ENCODE peak calls at places on chromosomes 3 and 15, in six cellular contexts. S is suprapubic skin, N is choroid plexus epithelial cell, O is tibial artery, E is A549, Q is OCI-LY7. L is an unnamed sample.

GRCh38 chr3:115062412-115062956 is 84.6 kb downstream of the ZBTB20 start:
- DNase-seq in S (no peak), N (peak), O (no peak), E (no peak), Q (no peak), L (no peak)

GRCh38 chr3:13537926-13538325 is 11.0 kb upstream of the FBLN2 start:
- DNase-seq in S (peak), N (peak), O (peak), E (peak), Q (no peak), L (no peak)

GRCh38 chr3:134312873-134313838 is 61.1 kb downstream of the AMOTL2 start:
- DNase-seq in S (peak), N (peak), O (peak), E (peak), Q (no peak), L (no peak)

GRCh38 chr15:52532427-52532826 is 3.7 kb upstream of the MYO5A start:
- DNase-seq in S (no peak), N (no peak), O (no peak), E (no peak), Q (no peak), L (no peak)

GRCh38 chr3:48625600-48625999 is 4.0 kb upstream of the TMEM89 start:
- DNase-seq in S (no peak), N (no peak), O (no peak), E (no peak), Q (no peak), L (no peak)

GRCh38 chr3:55343486-55344357 is 143.4 kb downstream of the WNT5A start:
- DNase-seq in S (no peak), N (peak), O (no peak), E (no peak), Q (no peak), L (no peak)

GRCh38 chr3:146092230-146092629 is 68.8 kb downstream of the PLOD2 start:
- DNase-seq in S (no peak), N (peak), O (no peak), E (no peak), Q (no peak), L (no peak)

GRCh38 chr3:134836921-134837320 is 41.9 kb downstream of the EPHB1 start:
- DNase-seq in S (no peak), N (no peak), O (no peak), E (no peak), Q (no peak), L (no peak)

GRCh38 chr3:33236005-33236404 is 17.4 kb upstream of the SUSD5 start:
- DNase-seq in S (no peak), N (no peak), O (no peak), E (no peak), Q (no peak), L (no peak)

GRCh38 chr3:112097378-112097777 is 11.2 kb downstream of the C3orf52 start:
- DNase-seq in S (no peak), N (peak), O (no peak), E (peak), Q (no peak), L (peak)

GRCh38 chr15:64024172-64025050 is 21.9 kb downstream of the DAPK2 start:
- DNase-seq in S (no peak), N (peak), O (no peak), E (peak), Q (peak), L (peak)

GRCh38 chr15:59436774-59437472 is 1.1 kb upstream of the FAM81A start:
- DNase-seq in S (no peak), N (peak), O (no peak), E (no peak), Q (peak), L (peak)

GRCh38 chr3:168061332-168061996 is 34.3 kb downstream of the GOLIM4 start:
- DNase-seq in S (no peak), N (no peak), O (no peak), E (no peak), Q (peak), L (peak)
- TF ChIP-seq CTCF in S (no peak), N (peak), O (no peak), E (no peak), Q (peak), L (no peak)

DNA sequence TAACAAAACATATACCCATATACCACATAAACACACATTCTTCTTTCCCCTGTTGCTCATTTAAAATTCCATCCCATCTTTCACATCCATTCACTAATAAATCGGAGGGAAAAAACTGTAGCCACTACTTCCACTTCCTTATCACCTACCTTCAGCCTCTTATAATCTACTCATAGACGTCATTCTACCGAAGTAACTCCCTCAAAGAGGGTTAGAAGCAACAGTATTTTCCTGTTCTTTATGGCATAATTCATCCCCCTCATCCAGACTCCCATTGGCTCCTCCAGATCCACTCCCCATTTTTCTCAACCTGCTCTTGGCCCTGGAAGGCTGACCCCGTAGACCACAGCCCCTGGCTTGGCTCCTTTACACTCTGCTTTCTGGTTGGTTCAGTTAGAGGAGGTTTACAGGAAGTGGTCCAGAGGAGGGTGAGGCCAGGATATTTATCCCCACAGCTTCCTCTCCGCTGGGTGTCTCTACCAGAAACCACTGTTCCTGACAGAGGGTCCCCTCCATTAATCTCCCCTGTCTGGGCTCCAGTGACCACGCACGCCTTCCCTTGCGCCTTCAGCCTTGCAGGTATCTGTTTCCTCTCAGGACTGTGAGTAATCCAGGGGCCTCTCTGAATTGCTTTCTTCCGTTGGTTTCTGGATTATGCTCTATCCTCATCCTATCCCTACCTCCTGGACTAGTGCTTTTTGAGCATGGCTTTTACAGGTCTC is 46.2 kb downstream of the FMN1 start:
- DNase-seq in S (no peak), N (no peak), O (no peak), E (no peak), Q (no peak), L (no peak)
- H3K4me3 ChIP-seq in S (no peak), N (no peak), O (no peak), E (no peak), Q (no peak), L (no peak)

DNA sequence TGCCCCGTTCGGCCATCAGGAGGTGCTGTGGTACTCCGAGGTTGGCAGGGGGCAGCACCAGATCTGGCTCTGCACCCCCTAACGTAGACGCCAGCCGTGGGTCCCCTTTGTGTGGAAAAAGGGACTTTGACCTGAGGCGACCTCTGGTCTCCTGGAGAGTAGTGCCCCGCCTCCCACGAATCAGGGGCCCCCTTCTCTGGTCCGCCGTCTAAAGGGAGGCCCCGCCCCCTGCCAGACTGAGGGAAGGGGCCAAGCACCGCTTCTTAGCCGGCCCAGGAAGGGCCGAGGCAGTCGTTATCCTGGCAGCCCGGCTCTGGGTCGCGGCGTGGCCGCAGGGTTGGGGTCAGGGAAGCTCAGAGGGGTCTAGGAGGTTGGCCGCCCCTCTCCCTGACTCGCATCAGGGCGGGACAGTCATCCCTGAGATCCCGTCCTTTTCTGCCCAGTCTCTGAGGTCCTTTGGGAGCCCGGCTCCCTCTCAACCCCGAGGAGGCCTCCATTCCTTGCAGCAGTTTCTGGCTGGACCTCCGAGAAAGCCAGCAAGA is 630 bp downstream of the HYAL2 start:
- DNase-seq in S (peak), N (no peak), O (no peak), E (no peak), Q (no peak), L (no peak)
- TF ChIP-seq CTCF in S (peak), N (peak), O (no peak), E (peak), Q (peak), L (peak)

GRCh38 chr3:192409203-192409837 is 318.0 kb downstream of the FGF12 start:
- DNase-seq in S (no peak), N (no peak), O (peak), E (peak), Q (no peak), L (peak)
- H3K4me3 ChIP-seq in S (peak), N (peak), O (peak), E (peak), Q (no peak), L (no peak)

GRCh38 chr3:99013794-99014315 is 112.4 kb upstream of the DCBLD2 start:
- DNase-seq in S (no peak), N (no peak), O (no peak), E (no peak), Q (no peak), L (no peak)

GRCh38 chr3:99012051-99012450 is 110.6 kb upstream of the DCBLD2 start:
- DNase-seq in S (no peak), N (peak), O (peak), E (no peak), Q (peak), L (peak)

GRCh38 chr3:99016452-99016851 is 115.0 kb upstream of the DCBLD2 start:
- DNase-seq in S (no peak), N (no peak), O (no peak), E (no peak), Q (no peak), L (no peak)

GRCh38 chr3:99009851-99010250 is 108.4 kb upstream of the DCBLD2 start:
- DNase-seq in S (no peak), N (no peak), O (no peak), E (no peak), Q (no peak), L (no peak)

DNA sequence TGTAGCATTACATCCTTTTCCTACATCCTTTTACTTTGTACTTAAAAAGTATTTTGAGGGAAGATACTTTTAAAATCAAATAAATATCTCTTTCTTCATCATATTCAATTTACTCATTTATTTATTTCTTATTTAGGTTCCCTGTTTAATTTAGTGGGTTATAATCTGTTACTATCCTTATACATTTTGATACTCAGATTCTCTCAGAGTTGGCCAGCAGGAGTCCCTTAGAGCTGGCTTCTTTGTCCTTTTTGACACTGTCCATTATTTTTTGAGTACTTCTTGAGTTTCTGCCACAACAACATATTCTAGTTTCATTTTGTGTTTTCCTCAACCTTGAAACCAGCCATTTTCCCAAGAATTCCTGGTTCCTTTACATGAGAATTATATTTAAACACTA is 111.6 kb upstream of the DCBLD2 start:
- DNase-seq in S (no peak), N (no peak), O (no peak), E (no peak), Q (peak), L (no peak)
- TF ChIP-seq CTCF in S (no peak), N (peak), O (no peak), E (no peak), Q (peak), L (no peak)

DNA sequence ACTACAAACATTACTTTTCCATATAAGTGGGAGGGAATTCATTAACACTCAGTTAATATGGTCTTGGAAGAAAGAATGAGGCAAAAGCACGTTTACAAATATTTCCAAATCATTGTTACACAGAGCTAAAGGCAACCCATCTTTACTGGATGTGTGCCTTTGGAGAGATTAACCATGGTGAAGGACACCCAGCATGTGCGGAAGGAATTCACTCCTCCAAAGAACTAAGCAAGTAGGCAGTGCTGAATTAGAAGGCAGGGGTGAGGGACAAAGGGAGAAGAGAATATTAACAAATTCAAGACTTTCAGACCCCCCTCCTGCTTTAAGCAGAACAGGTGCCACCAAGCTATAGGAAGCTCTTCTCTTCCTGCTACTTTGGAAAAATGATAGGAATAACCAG is 10.1 kb downstream of the ARPP21 start:
- DNase-seq in S (no peak), N (no peak), O (no peak), E (no peak), Q (no peak), L (no peak)
- H3K4me3 ChIP-seq in S (no peak), N (no peak), O (no peak), E (no peak), Q (no peak), L (no peak)

DNA sequence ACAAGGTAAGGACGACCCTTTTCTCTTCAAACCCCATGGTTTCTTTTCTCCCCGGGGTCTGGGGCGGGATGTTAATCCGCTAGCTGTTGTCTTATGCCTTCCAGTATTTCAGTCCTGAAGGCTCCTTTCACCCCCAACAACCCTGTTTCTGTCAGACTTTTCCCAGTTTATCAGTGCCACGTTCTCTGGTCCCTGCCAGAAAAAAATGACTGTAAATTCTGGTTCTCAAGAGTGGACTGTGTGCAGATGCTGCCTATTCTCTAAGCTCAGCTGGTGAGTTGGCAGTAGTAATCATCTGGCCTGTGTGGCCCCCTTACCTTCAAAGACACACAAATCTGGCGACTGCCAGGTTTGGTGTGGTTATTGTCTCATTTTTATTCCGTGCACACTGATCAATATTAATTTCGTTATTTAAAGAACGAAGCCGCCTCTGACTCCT is 852 bp downstream of the GOLM2 start:
- DNase-seq in S (no peak), N (peak), O (no peak), E (no peak), Q (peak), L (no peak)
- TF ChIP-seq CTCF in S (no peak), N (no peak), O (no peak), E (no peak), Q (no peak), L (no peak)

GRCh38 chr3:195270079-195270349 is 945 bp downstream of the XXYLT1 start:
- DNase-seq in S (no peak), N (no peak), O (no peak), E (no peak), Q (no peak), L (no peak)

GRCh38 chr3:195270350-195271115 is 426 bp downstream of the XXYLT1 start:
- DNase-seq in S (no peak), N (peak), O (no peak), E (peak), Q (peak), L (peak)

GRCh38 chr3:195267096-195267495 is 3.9 kb downstream of the XXYLT1 start:
- DNase-seq in S (no peak), N (no peak), O (no peak), E (no peak), Q (no peak), L (no peak)

GRCh38 chr3:195269375-195270078 is 1.4 kb downstream of the XXYLT1 start:
- DNase-seq in S (no peak), N (no peak), O (no peak), E (no peak), Q (peak), L (no peak)

DNA sequence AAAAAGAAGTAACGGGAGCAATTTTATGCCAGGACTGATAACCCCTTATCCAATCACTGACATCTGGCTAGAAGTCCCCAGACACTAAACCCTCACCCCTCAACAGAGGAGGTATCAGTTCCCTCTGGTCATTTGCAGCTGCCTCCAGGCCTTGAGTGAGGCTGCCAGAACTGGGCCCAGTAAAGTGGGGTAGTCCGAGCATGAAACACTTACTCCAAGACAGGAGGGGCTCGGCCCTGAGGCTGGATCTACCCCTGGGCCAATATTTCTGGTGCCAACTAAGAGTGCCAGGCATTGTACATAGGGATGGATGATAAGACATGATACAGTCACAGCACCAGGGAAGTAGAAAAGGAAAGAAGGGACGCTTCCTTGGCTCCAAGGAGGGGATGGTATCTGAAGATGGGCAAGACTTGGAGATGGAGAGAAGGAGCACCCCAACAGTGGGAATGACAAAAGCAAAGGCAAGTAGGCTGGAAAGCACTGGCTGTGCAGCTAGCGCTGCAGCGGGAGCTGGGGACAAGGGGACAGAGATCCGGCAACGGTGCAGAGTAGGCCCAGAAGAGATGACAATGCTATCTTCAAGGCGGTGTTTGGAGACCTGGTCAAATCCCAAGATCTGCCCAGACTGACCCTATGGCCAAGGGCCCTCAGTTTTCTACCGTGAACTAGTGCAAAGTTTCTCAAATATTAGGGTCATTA is 2.2 kb downstream of the XXYLT1 start:
- DNase-seq in S (no peak), N (no peak), O (no peak), E (no peak), Q (no peak), L (no peak)
- H3K4me3 ChIP-seq in S (no peak), N (no peak), O (no peak), E (no peak), Q (peak), L (no peak)

GRCh38 chr3:76554717-76555116 is 485.2 kb upstream of the ROBO2 start:
- DNase-seq in S (no peak), N (peak), O (no peak), E (no peak), Q (no peak), L (no peak)
- TF ChIP-seq CTCF in S (no peak), N (no peak), O (no peak), E (no peak), Q (no peak), L (no peak)

GRCh38 chr3:167732313-167733065 is 2.2 kb downstream of the PDCD10 start:
- DNase-seq in S (no peak), N (no peak), O (no peak), E (no peak), Q (no peak), L (no peak)
- H3K4me3 ChIP-seq in S (no peak), N (no peak), O (no peak), E (no peak), Q (peak), L (peak)

L was measured in GM12865.